ENCODE peak calls at places on chromosomes 16 and 17, in seven cellular contexts. Y, F, L, Q, I, S and X are unnamed samples.

GRCh38 chr16:6482861-6483530 is 849.6 kb upstream of the RBFOX1 start:
- DNase-seq in Y (no peak), F (no peak), L (no peak), Q (no peak), I (no peak), S (no peak), X (no peak)

GRCh38 chr17:79678091-79678731 is 52.5 kb upstream of the ENPP7 start:
- DNase-seq in Y (no peak), F (no peak), L (no peak), Q (no peak), I (no peak), S (no peak), X (no peak)

GRCh38 chr16:49596119-49596518 is 222.5 kb downstream of the C16orf78 start:
- DNase-seq in Y (no peak), F (no peak), L (peak; percentile 64), Q (no peak), I (peak; percentile 70), S (no peak), X (peak; percentile 18)

GRCh38 chr16:83713597-83713996 is 94.2 kb upstream of the HSBP1 start:
- DNase-seq in Y (no peak), F (no peak), L (no peak), Q (no peak), I (no peak), S (no peak), X (no peak)

GRCh38 chr17:56020369-56020768 is 132.9 kb upstream of the ANKFN1 start:
- DNase-seq in Y (no peak), F (no peak), L (no peak), Q (peak; percentile 6), I (no peak), S (peak; percentile 20), X (no peak)

GRCh38 chr17:82794781-82795505 is 43.1 kb downstream of the TBCD start:
- DNase-seq in Y (no peak), F (no peak), L (no peak), Q (no peak), I (peak; percentile 45), S (no peak), X (no peak)

GRCh38 chr17:73589096-73589980 is 54.9 kb downstream of the SDK2 start:
- DNase-seq in Y (no peak), F (no peak), L (peak; percentile 58), Q (no peak), I (no peak), S (no peak), X (no peak)

GRCh38 chr16:346587-346986 is 5.9 kb downstream of the AXIN1 start:
- DNase-seq in Y (peak; percentile 47), F (no peak), L (peak; percentile 1), Q (no peak), I (no peak), S (no peak), X (no peak)

GRCh38 chr17:38749222-38750043 is 1.3 kb upstream of the PCGF2 start:
- DNase-seq in Y (peak; percentile 89), F (peak; percentile 96), L (peak; percentile 90), Q (no peak), I (peak; percentile 66), S (no peak), X (no peak)